ENCODE peak calls at places on chromosome 17, in ten cellular contexts. One of them, this sample, is unnamed.

GRCh38 chr17:10657866-10658265 is 757 bp upstream of the MYH3 start:
- DNase-seq in lower leg skin: no peak
- DNase-seq in tibial nerve: no peak
- DNase-seq in cardiac muscle cell: no peak
- DNase-seq in brain microvascular endothelial cell: no peak
- DNase-seq in endothelial cell: no peak
- DNase-seq in coronary artery: no peak
- DNase-seq in psoas muscle: no peak
- DNase-seq in fibroblast of mammary gland: no peak
- DNase-seq in lower lobe of right lung: no peak
- DNase-seq in this sample: no peak

GRCh38 chr17:10435096-10435495 is 13.3 kb upstream of the MYH8 start:
- DNase-seq in lower lobe of right lung: no peak
- DNase-seq in fibroblast of mammary gland: no peak
- DNase-seq in tibial nerve: no peak
- DNase-seq in brain microvascular endothelial cell: no peak
- DNase-seq in cardiac muscle cell: peak
- DNase-seq in endothelial cell: no peak
- DNase-seq in psoas muscle: no peak
- DNase-seq in lower leg skin: no peak
- DNase-seq in coronary artery: no peak
- DNase-seq in this sample: no peak

GRCh38 chr17:3798273-3799180 is 2.5 kb downstream of the ITGAE start:
- DNase-seq in tibial nerve: no peak
- DNase-seq in endothelial cell: no peak
- DNase-seq in psoas muscle: no peak
- DNase-seq in lower lobe of right lung: no peak
- DNase-seq in fibroblast of mammary gland: peak
- DNase-seq in lower leg skin: no peak
- DNase-seq in cardiac muscle cell: peak
- DNase-seq in brain microvascular endothelial cell: no peak
- DNase-seq in coronary artery: no peak
- DNase-seq in this sample: no peak

GRCh38 chr17:50946223-50946890 is 80.2 kb upstream of the TOB1 start:
- DNase-seq in coronary artery: peak
- DNase-seq in cardiac muscle cell: no peak
- DNase-seq in fibroblast of mammary gland: no peak
- DNase-seq in tibial nerve: no peak
- DNase-seq in brain microvascular endothelial cell: no peak
- DNase-seq in lower leg skin: peak
- DNase-seq in endothelial cell: no peak
- DNase-seq in lower lobe of right lung: no peak
- DNase-seq in psoas muscle: peak
- DNase-seq in this sample: no peak

GRCh38 chr17:55770220-55770870 is 19.5 kb downstream of the PCTP start:
- DNase-seq in fibroblast of mammary gland: peak
- DNase-seq in lower lobe of right lung: no peak
- DNase-seq in coronary artery: no peak
- DNase-seq in psoas muscle: no peak
- DNase-seq in lower leg skin: no peak
- DNase-seq in brain microvascular endothelial cell: peak
- DNase-seq in endothelial cell: no peak
- DNase-seq in tibial nerve: no peak
- DNase-seq in cardiac muscle cell: peak
- DNase-seq in this sample: peak

GRCh38 chr17:70375406-70375805 is 206.1 kb downstream of the KCNJ2 start:
- DNase-seq in coronary artery: no peak
- DNase-seq in fibroblast of mammary gland: no peak
- DNase-seq in lower leg skin: no peak
- DNase-seq in psoas muscle: no peak
- DNase-seq in cardiac muscle cell: no peak
- DNase-seq in endothelial cell: no peak
- DNase-seq in tibial nerve: no peak
- DNase-seq in lower lobe of right lung: no peak
- DNase-seq in brain microvascular endothelial cell: no peak
- DNase-seq in this sample: no peak

GRCh38 chr17:35132099-35132498 is 10.0 kb downstream of the NLE1 start:
- DNase-seq in endothelial cell: no peak
- DNase-seq in lower lobe of right lung: no peak
- DNase-seq in psoas muscle: no peak
- DNase-seq in cardiac muscle cell: no peak
- DNase-seq in coronary artery: peak
- DNase-seq in fibroblast of mammary gland: no peak
- DNase-seq in brain microvascular endothelial cell: no peak
- DNase-seq in tibial nerve: no peak
- DNase-seq in lower leg skin: no peak
- DNase-seq in this sample: no peak

GRCh38 chr17:38598536-38598935 is 7.2 kb downstream of the SRCIN1 start:
- DNase-seq in fibroblast of mammary gland: peak
- DNase-seq in cardiac muscle cell: peak
- DNase-seq in brain microvascular endothelial cell: peak
- DNase-seq in psoas muscle: no peak
- DNase-seq in endothelial cell: peak
- DNase-seq in coronary artery: no peak
- DNase-seq in tibial nerve: no peak
- DNase-seq in lower leg skin: no peak
- DNase-seq in lower lobe of right lung: no peak
- DNase-seq in this sample: peak

GRCh38 chr17:4407851-4408250 is 25.9 kb upstream of the SPNS3 start:
- DNase-seq in psoas muscle: no peak
- DNase-seq in lower leg skin: no peak
- DNase-seq in tibial nerve: no peak
- DNase-seq in coronary artery: no peak
- DNase-seq in fibroblast of mammary gland: peak
- DNase-seq in endothelial cell: no peak
- DNase-seq in brain microvascular endothelial cell: no peak
- DNase-seq in lower lobe of right lung: no peak
- DNase-seq in cardiac muscle cell: peak
- DNase-seq in this sample: peak

GRCh38 chr17:44353656-44354331 is 8.7 kb downstream of the GRN start:
- DNase-seq in psoas muscle: no peak
- DNase-seq in fibroblast of mammary gland: peak
- DNase-seq in brain microvascular endothelial cell: no peak
- DNase-seq in coronary artery: no peak
- DNase-seq in endothelial cell: no peak
- DNase-seq in cardiac muscle cell: peak
- DNase-seq in lower leg skin: no peak
- DNase-seq in tibial nerve: no peak
- DNase-seq in lower lobe of right lung: no peak
- DNase-seq in this sample: no peak

GRCh38 chr17:82917656-82918345 is 78.0 kb upstream of the ZNF750 start:
- DNase-seq in coronary artery: no peak
- DNase-seq in cardiac muscle cell: peak
- DNase-seq in lower leg skin: no peak
- DNase-seq in psoas muscle: no peak
- DNase-seq in fibroblast of mammary gland: no peak
- DNase-seq in brain microvascular endothelial cell: peak
- DNase-seq in tibial nerve: no peak
- DNase-seq in lower lobe of right lung: no peak
- DNase-seq in endothelial cell: peak
- DNase-seq in this sample: peak

GRCh38 chr17:76683921-76684745 is 26.6 kb downstream of the MXRA7 start:
- DNase-seq in fibroblast of mammary gland: no peak
- DNase-seq in psoas muscle: no peak
- DNase-seq in coronary artery: no peak
- DNase-seq in tibial nerve: no peak
- DNase-seq in cardiac muscle cell: no peak
- DNase-seq in lower leg skin: no peak
- DNase-seq in endothelial cell: no peak
- DNase-seq in brain microvascular endothelial cell: no peak
- DNase-seq in lower lobe of right lung: no peak
- DNase-seq in this sample: no peak

GRCh38 chr17:44970136-44970737 is 2.1 kb upstream of the C1QL1 start:
- DNase-seq in cardiac muscle cell: peak
- DNase-seq in coronary artery: no peak
- DNase-seq in brain microvascular endothelial cell: no peak
- DNase-seq in psoas muscle: peak
- DNase-seq in endothelial cell: no peak
- DNase-seq in tibial nerve: no peak
- DNase-seq in fibroblast of mammary gland: peak
- DNase-seq in lower leg skin: no peak
- DNase-seq in lower lobe of right lung: no peak
- DNase-seq in this sample: no peak

DNA sequence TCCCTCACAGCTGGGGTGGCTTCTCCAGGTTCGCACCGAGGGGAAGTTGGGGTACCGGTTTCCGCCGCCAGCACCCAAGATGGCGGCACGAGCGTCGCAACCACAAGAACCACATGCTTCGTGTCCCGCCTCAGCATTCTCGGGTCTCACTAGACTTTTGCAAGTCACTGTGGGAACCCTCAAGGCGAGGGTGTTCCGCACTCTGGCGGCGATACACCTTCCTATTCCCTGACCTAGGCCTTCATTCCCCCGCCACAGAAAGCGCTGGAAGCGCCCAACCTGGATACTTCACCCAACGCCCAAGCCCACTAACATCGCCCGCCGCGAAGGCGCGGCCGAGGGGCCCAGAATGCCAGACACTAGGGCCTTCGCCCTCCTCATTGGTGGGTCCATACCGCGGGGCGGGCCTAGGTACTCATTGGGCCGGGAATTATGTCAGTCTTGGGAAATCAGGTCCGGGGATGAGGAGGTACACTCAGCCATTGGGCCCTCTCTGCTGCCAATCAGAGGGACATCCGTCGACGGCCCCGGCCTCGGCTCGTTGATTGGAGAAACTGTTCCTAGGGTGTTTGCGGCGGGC is 328 bp upstream of the NFE2L1 start:
- DNase-seq in brain microvascular endothelial cell: peak
- DNase-seq in lower leg skin: peak
- DNase-seq in psoas muscle: peak
- DNase-seq in lower lobe of right lung: peak
- DNase-seq in cardiac muscle cell: peak
- DNase-seq in endothelial cell: peak
- DNase-seq in tibial nerve: peak
- DNase-seq in fibroblast of mammary gland: peak
- DNase-seq in coronary artery: peak
- DNase-seq in this sample: peak
- TF ChIP-seq CTCF in brain microvascular endothelial cell: no peak
- TF ChIP-seq CTCF in lower leg skin: no peak
- TF ChIP-seq CTCF in psoas muscle: no peak
- TF ChIP-seq CTCF in lower lobe of right lung: no peak
- TF ChIP-seq CTCF in cardiac muscle cell: no peak
- TF ChIP-seq CTCF in endothelial cell: no peak
- TF ChIP-seq CTCF in tibial nerve: peak
- TF ChIP-seq CTCF in fibroblast of mammary gland: no peak
- TF ChIP-seq CTCF in coronary artery: no peak
- TF ChIP-seq CTCF in this sample: no peak

GRCh38 chr17:81539961-81540675 is 11.9 kb downstream of the FSCN2 start:
- DNase-seq in psoas muscle: no peak
- DNase-seq in brain microvascular endothelial cell: no peak
- DNase-seq in coronary artery: no peak
- DNase-seq in fibroblast of mammary gland: no peak
- DNase-seq in endothelial cell: no peak
- DNase-seq in lower lobe of right lung: no peak
- DNase-seq in tibial nerve: no peak
- DNase-seq in cardiac muscle cell: no peak
- DNase-seq in lower leg skin: no peak
- DNase-seq in this sample: no peak
- TF ChIP-seq CTCF in psoas muscle: no peak
- TF ChIP-seq CTCF in brain microvascular endothelial cell: no peak
- TF ChIP-seq CTCF in coronary artery: no peak
- TF ChIP-seq CTCF in fibroblast of mammary gland: no peak
- TF ChIP-seq CTCF in endothelial cell: no peak
- TF ChIP-seq CTCF in lower lobe of right lung: no peak
- TF ChIP-seq CTCF in tibial nerve: no peak
- TF ChIP-seq CTCF in cardiac muscle cell: no peak
- TF ChIP-seq CTCF in lower leg skin: no peak
- TF ChIP-seq CTCF in this sample: no peak

GRCh38 chr17:31533546-31534155 is 142.2 kb downstream of the RAB11FIP4 start:
- DNase-seq in cardiac muscle cell: peak
- DNase-seq in brain microvascular endothelial cell: peak
- DNase-seq in psoas muscle: no peak
- DNase-seq in lower leg skin: no peak
- DNase-seq in lower lobe of right lung: no peak
- DNase-seq in tibial nerve: no peak
- DNase-seq in fibroblast of mammary gland: peak
- DNase-seq in coronary artery: no peak
- DNase-seq in endothelial cell: peak
- DNase-seq in this sample: peak
- TF ChIP-seq CTCF in cardiac muscle cell: peak
- TF ChIP-seq CTCF in brain microvascular endothelial cell: peak
- TF ChIP-seq CTCF in psoas muscle: peak
- TF ChIP-seq CTCF in lower leg skin: no peak
- TF ChIP-seq CTCF in lower lobe of right lung: no peak
- TF ChIP-seq CTCF in tibial nerve: no peak
- TF ChIP-seq CTCF in fibroblast of mammary gland: peak
- TF ChIP-seq CTCF in coronary artery: peak
- TF ChIP-seq CTCF in endothelial cell: peak
- TF ChIP-seq CTCF in this sample: peak

GRCh38 chr17:42009170-42009569 is 8.1 kb downstream of the DNAJC7 start:
- DNase-seq in lower lobe of right lung: no peak
- DNase-seq in lower leg skin: peak
- DNase-seq in cardiac muscle cell: no peak
- DNase-seq in coronary artery: no peak
- DNase-seq in tibial nerve: no peak
- DNase-seq in endothelial cell: no peak
- DNase-seq in brain microvascular endothelial cell: no peak
- DNase-seq in fibroblast of mammary gland: no peak
- DNase-seq in psoas muscle: no peak
- DNase-seq in this sample: no peak
- TF ChIP-seq CTCF in lower lobe of right lung: no peak
- TF ChIP-seq CTCF in lower leg skin: no peak
- TF ChIP-seq CTCF in cardiac muscle cell: peak
- TF ChIP-seq CTCF in coronary artery: no peak
- TF ChIP-seq CTCF in tibial nerve: peak
- TF ChIP-seq CTCF in endothelial cell: no peak
- TF ChIP-seq CTCF in brain microvascular endothelial cell: peak
- TF ChIP-seq CTCF in fibroblast of mammary gland: peak
- TF ChIP-seq CTCF in psoas muscle: peak
- TF ChIP-seq CTCF in this sample: peak

GRCh38 chr17:19433727-19434340 is 22.8 kb downstream of the RNF112 start:
- DNase-seq in brain microvascular endothelial cell: no peak
- DNase-seq in lower leg skin: no peak
- DNase-seq in fibroblast of mammary gland: no peak
- DNase-seq in cardiac muscle cell: no peak
- DNase-seq in lower lobe of right lung: no peak
- DNase-seq in endothelial cell: no peak
- DNase-seq in psoas muscle: no peak
- DNase-seq in tibial nerve: no peak
- DNase-seq in coronary artery: no peak
- DNase-seq in this sample: no peak
- TF ChIP-seq CTCF in brain microvascular endothelial cell: no peak
- TF ChIP-seq CTCF in lower leg skin: no peak
- TF ChIP-seq CTCF in fibroblast of mammary gland: no peak
- TF ChIP-seq CTCF in cardiac muscle cell: no peak
- TF ChIP-seq CTCF in lower lobe of right lung: no peak
- TF ChIP-seq CTCF in endothelial cell: no peak
- TF ChIP-seq CTCF in psoas muscle: no peak
- TF ChIP-seq CTCF in tibial nerve: no peak
- TF ChIP-seq CTCF in coronary artery: no peak
- TF ChIP-seq CTCF in this sample: no peak